ENCODE peak calls at places on chromosome 12, in eight cellular contexts. One of them, this sample, is unnamed.

GRCh38 chr12:78171082-78171481 is 340.4 kb downstream of the NAV3 start:
- DNase-seq in B cell: no peak
- DNase-seq in gastrocnemius medialis: no peak
- DNase-seq in endothelial cell: no peak
- DNase-seq in cardiac fibroblast: no peak
- DNase-seq in AG10803: no peak
- DNase-seq in upper lobe of right lung: no peak
- DNase-seq in coronary artery: no peak
- DNase-seq in this sample: no peak

GRCh38 chr12:106976013-106976658 is 10.8 kb downstream of the MTERF2 start:
- DNase-seq in B cell: no peak
- DNase-seq in upper lobe of right lung: no peak
- DNase-seq in cardiac fibroblast: peak
- DNase-seq in endothelial cell: no peak
- DNase-seq in gastrocnemius medialis: no peak
- DNase-seq in AG10803: peak
- DNase-seq in coronary artery: no peak
- DNase-seq in this sample: no peak

GRCh38 chr12:3750616-3751015 is 2.3 kb downstream of the CRACR2A start:
- DNase-seq in cardiac fibroblast: no peak
- DNase-seq in gastrocnemius medialis: no peak
- DNase-seq in endothelial cell: no peak
- DNase-seq in AG10803: no peak
- DNase-seq in coronary artery: no peak
- DNase-seq in B cell: no peak
- DNase-seq in upper lobe of right lung: no peak
- DNase-seq in this sample: no peak

GRCh38 chr12:10501031-10501430 is 4.7 kb upstream of the EIF2S3B start:
- DNase-seq in cardiac fibroblast: peak
- DNase-seq in B cell: no peak
- DNase-seq in gastrocnemius medialis: no peak
- DNase-seq in endothelial cell: no peak
- DNase-seq in upper lobe of right lung: no peak
- DNase-seq in AG10803: peak
- DNase-seq in coronary artery: no peak
- DNase-seq in this sample: no peak

GRCh38 chr12:10143205-10143604 is 13.2 kb upstream of the CLEC7A start:
- DNase-seq in endothelial cell: no peak
- DNase-seq in B cell: no peak
- DNase-seq in AG10803: no peak
- DNase-seq in cardiac fibroblast: peak
- DNase-seq in gastrocnemius medialis: no peak
- DNase-seq in coronary artery: no peak
- DNase-seq in upper lobe of right lung: no peak
- DNase-seq in this sample: no peak

GRCh38 chr12:42126963-42127362 is 17.7 kb downstream of the GXYLT1 start:
- DNase-seq in cardiac fibroblast: no peak
- DNase-seq in upper lobe of right lung: no peak
- DNase-seq in endothelial cell: no peak
- DNase-seq in gastrocnemius medialis: no peak
- DNase-seq in B cell: no peak
- DNase-seq in coronary artery: no peak
- DNase-seq in AG10803: no peak
- DNase-seq in this sample: no peak

GRCh38 chr12:113537041-113537750 is 65.5 kb upstream of the LHX5 start:
- DNase-seq in coronary artery: no peak
- DNase-seq in endothelial cell: no peak
- DNase-seq in B cell: no peak
- DNase-seq in AG10803: no peak
- DNase-seq in cardiac fibroblast: no peak
- DNase-seq in upper lobe of right lung: no peak
- DNase-seq in gastrocnemius medialis: no peak
- DNase-seq in this sample: no peak

GRCh38 chr12:108609535-108610335 is 11.9 kb upstream of the TMEM119 start:
- DNase-seq in AG10803: peak
- DNase-seq in coronary artery: no peak
- DNase-seq in gastrocnemius medialis: peak
- DNase-seq in B cell: no peak
- DNase-seq in upper lobe of right lung: no peak
- DNase-seq in cardiac fibroblast: peak
- DNase-seq in endothelial cell: no peak
- DNase-seq in this sample: peak

GRCh38 chr12:111758120-111758561 is 8.6 kb upstream of the ALDH2 start:
- DNase-seq in AG10803: no peak
- DNase-seq in upper lobe of right lung: peak
- DNase-seq in gastrocnemius medialis: no peak
- DNase-seq in endothelial cell: no peak
- DNase-seq in coronary artery: no peak
- DNase-seq in cardiac fibroblast: no peak
- DNase-seq in B cell: no peak
- DNase-seq in this sample: no peak

GRCh38 chr12:14841761-14842160 is 1.6 kb downstream of the ART4 start:
- DNase-seq in upper lobe of right lung: no peak
- DNase-seq in B cell: no peak
- DNase-seq in cardiac fibroblast: peak
- DNase-seq in AG10803: peak
- DNase-seq in endothelial cell: no peak
- DNase-seq in coronary artery: peak
- DNase-seq in gastrocnemius medialis: peak
- DNase-seq in this sample: no peak

GRCh38 chr12:4615667-4616066 is 33.2 kb downstream of the AKAP3 start:
- DNase-seq in B cell: no peak
- DNase-seq in endothelial cell: no peak
- DNase-seq in cardiac fibroblast: no peak
- DNase-seq in gastrocnemius medialis: no peak
- DNase-seq in AG10803: no peak
- DNase-seq in upper lobe of right lung: no peak
- DNase-seq in coronary artery: no peak
- DNase-seq in this sample: no peak

GRCh38 chr12:125518074-125518473 is 452.8 kb downstream of the AACS start:
- DNase-seq in B cell: no peak
- DNase-seq in cardiac fibroblast: peak
- DNase-seq in endothelial cell: peak
- DNase-seq in AG10803: no peak
- DNase-seq in coronary artery: no peak
- DNase-seq in upper lobe of right lung: no peak
- DNase-seq in gastrocnemius medialis: no peak
- DNase-seq in this sample: no peak

GRCh38 chr12:56645201-56645716 is 525 bp downstream of the ATP5F1B start:
- DNase-seq in cardiac fibroblast: peak
- DNase-seq in upper lobe of right lung: no peak
- DNase-seq in gastrocnemius medialis: no peak
- DNase-seq in coronary artery: no peak
- DNase-seq in AG10803: no peak
- DNase-seq in endothelial cell: peak
- DNase-seq in B cell: no peak
- DNase-seq in this sample: no peak
- TF ChIP-seq CTCF in cardiac fibroblast: no peak
- TF ChIP-seq CTCF in upper lobe of right lung: no peak
- TF ChIP-seq CTCF in gastrocnemius medialis: no peak
- TF ChIP-seq CTCF in coronary artery: no peak
- TF ChIP-seq CTCF in AG10803: no peak
- TF ChIP-seq CTCF in endothelial cell: no peak
- TF ChIP-seq CTCF in B cell: no peak
- TF ChIP-seq CTCF in this sample: no peak

DNA sequence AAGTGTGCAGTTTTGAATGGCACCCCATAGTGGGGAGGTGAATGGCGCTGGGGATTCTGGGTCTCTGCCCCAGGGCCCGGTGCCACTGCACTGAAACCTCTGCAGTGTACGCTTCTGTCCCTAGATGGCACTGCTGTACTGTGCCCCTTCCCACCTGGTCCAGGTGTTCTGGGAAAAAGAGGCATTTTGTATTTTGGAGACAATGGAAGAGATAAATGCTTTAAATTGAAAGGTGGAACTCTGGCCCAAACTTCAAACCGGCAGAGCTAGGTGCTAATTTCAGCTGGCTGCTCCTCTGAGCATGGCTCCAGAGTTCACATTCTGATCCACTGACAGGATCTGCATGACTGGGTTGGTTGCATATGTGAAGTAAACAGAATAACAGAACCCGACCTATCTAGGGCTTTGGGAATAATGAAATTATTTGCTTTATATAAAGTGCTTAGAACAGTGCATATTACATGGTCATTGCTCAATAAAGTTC is 52.2 kb downstream of the KRT80 start:
- DNase-seq in coronary artery: no peak
- DNase-seq in cardiac fibroblast: no peak
- DNase-seq in upper lobe of right lung: no peak
- DNase-seq in gastrocnemius medialis: no peak
- DNase-seq in B cell: peak
- DNase-seq in AG10803: no peak
- DNase-seq in endothelial cell: peak
- DNase-seq in this sample: no peak
- TF ChIP-seq CTCF in coronary artery: peak
- TF ChIP-seq CTCF in cardiac fibroblast: peak
- TF ChIP-seq CTCF in upper lobe of right lung: peak
- TF ChIP-seq CTCF in gastrocnemius medialis: peak
- TF ChIP-seq CTCF in B cell: peak
- TF ChIP-seq CTCF in AG10803: peak
- TF ChIP-seq CTCF in endothelial cell: peak
- TF ChIP-seq CTCF in this sample: peak

DNA sequence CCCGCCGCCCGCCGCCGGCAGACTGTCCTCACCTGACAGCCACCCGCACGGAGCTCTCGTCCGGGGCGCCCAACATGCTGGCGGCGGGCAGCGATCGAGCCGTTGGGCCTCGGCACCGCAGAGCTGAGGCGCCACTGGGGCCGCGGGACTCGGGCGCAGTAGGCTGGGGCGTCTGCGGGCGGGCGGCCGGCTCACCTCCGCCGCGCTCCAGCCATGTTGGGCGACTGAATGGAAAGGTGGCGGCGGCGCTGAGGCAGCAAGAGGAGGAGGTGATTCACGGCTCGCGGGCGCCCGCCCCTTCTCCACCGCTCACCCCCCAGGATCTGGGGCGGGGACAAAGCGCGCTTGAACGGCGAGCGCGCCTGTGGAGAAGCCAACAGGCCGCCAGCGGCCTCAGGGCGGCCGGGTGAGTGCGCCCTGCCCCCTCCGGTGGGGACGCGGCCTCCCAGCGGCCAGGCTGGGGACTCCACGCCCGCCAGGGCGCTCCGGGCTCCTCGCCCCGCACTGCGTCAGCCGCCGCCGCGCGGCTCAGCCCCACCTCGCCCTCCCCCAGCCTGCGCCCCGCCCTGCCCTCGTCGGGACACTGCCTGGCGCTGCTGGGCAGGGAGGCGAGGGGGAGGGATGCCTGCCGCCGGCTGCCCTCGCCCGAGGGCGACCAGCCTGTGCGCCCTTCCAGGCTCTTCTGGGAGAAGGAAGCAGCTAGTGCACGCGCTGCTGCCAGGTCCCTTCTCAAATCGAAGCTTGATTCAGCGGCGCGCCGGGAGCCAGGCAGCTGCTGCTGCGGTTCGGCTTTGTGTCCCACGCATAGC is at the start of gene KIF21A:
- DNase-seq in coronary artery: peak
- DNase-seq in AG10803: peak
- DNase-seq in upper lobe of right lung: peak
- DNase-seq in endothelial cell: peak
- DNase-seq in gastrocnemius medialis: peak
- DNase-seq in cardiac fibroblast: peak
- DNase-seq in B cell: peak
- DNase-seq in this sample: peak
- TF ChIP-seq CTCF in coronary artery: peak
- TF ChIP-seq CTCF in AG10803: peak
- TF ChIP-seq CTCF in upper lobe of right lung: peak
- TF ChIP-seq CTCF in endothelial cell: peak
- TF ChIP-seq CTCF in gastrocnemius medialis: peak
- TF ChIP-seq CTCF in cardiac fibroblast: no peak
- TF ChIP-seq CTCF in B cell: peak
- TF ChIP-seq CTCF in this sample: peak

GRCh38 chr12:50057896-50058670 is 687 bp downstream of the ASIC1 start:
- DNase-seq in B cell: peak
- DNase-seq in gastrocnemius medialis: no peak
- DNase-seq in upper lobe of right lung: no peak
- DNase-seq in cardiac fibroblast: no peak
- DNase-seq in endothelial cell: no peak
- DNase-seq in coronary artery: no peak
- DNase-seq in AG10803: no peak
- DNase-seq in this sample: no peak

GRCh38 chr12:50058743-50059312 is 1.4 kb downstream of the ASIC1 start:
- DNase-seq in cardiac fibroblast: no peak
- DNase-seq in gastrocnemius medialis: no peak
- DNase-seq in AG10803: no peak
- DNase-seq in B cell: no peak
- DNase-seq in coronary artery: no peak
- DNase-seq in endothelial cell: no peak
- DNase-seq in upper lobe of right lung: no peak
- DNase-seq in this sample: no peak

GRCh38 chr12:50055831-50056628 is 1.4 kb upstream of the ASIC1 start:
- DNase-seq in coronary artery: no peak
- DNase-seq in gastrocnemius medialis: no peak
- DNase-seq in cardiac fibroblast: peak
- DNase-seq in B cell: peak
- DNase-seq in endothelial cell: peak
- DNase-seq in upper lobe of right lung: no peak
- DNase-seq in AG10803: peak
- DNase-seq in this sample: no peak

GRCh38 chr12:50056629-50056976 is 793 bp upstream of the ASIC1 start:
- DNase-seq in gastrocnemius medialis: no peak
- DNase-seq in endothelial cell: no peak
- DNase-seq in upper lobe of right lung: no peak
- DNase-seq in B cell: no peak
- DNase-seq in cardiac fibroblast: no peak
- DNase-seq in coronary artery: no peak
- DNase-seq in AG10803: no peak
- DNase-seq in this sample: no peak

DNA sequence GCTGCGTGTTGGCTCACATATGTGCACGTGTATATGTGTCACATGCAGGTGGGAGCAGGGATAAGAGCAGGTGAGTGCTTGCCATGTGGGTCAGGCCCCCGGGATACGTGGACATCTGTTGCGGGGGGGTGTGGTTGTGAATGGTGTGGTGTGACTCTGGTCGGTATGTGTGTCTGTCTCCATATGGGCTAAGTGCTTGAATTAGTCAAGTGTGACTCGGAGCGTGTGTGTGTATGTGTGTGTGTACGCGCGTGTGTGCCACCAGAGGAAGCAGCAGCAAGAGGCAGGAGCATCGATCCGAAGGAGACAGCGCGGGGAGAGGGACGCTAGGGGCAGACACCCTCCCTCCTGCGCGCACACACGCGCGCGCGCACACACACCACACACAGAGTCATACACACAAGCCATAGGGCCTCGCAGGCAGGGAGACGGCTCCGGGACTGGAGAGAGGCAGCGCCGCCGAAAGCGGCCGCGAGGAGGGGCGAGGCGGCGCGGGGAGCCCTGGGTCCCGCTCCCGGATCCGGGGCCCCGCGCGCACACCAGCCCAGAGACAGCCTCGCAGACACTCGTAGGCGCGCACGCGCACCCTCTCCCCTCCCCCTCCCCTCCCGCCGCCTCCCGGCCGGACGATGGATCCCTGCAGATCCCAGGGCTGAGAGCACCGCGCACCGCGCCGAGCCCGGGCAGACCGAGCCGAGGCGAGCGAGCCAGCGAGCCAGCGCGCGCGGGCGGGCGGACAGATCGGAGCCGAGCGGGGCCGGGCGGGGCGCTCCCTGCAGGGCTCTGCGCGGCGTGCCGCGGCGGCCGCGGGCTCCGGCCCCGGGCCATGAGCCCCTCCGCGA is at the start of gene ASIC1:
- DNase-seq in cardiac fibroblast: peak
- DNase-seq in endothelial cell: peak
- DNase-seq in upper lobe of right lung: peak
- DNase-seq in gastrocnemius medialis: no peak
- DNase-seq in B cell: peak
- DNase-seq in coronary artery: no peak
- DNase-seq in AG10803: peak
- DNase-seq in this sample: peak
- TF ChIP-seq CTCF in cardiac fibroblast: no peak
- TF ChIP-seq CTCF in endothelial cell: no peak
- TF ChIP-seq CTCF in upper lobe of right lung: no peak
- TF ChIP-seq CTCF in gastrocnemius medialis: no peak
- TF ChIP-seq CTCF in B cell: no peak
- TF ChIP-seq CTCF in coronary artery: no peak
- TF ChIP-seq CTCF in AG10803: no peak
- TF ChIP-seq CTCF in this sample: no peak